ENCODE peak calls at places on chromosomes 7 and 10, in seven cellular contexts. J is AG04450, G is body of pancreas, O is heart right ventricle, I is psoas muscle, D is uterus, T is adrenal gland. S is an unnamed sample.

GRCh38 chr7:34260282-34260681 is 354.9 kb downstream of the BMPER start:
- DNase-seq in J (peak), G (no peak), O (no peak), I (no peak), D (no peak), T (no peak), S (no peak)

GRCh38 chr10:15718495-15719061 is 1.1 kb downstream of the ITGA8 start:
- DNase-seq in J (no peak), G (no peak), O (no peak), I (no peak), D (no peak), T (no peak), S (no peak)

GRCh38 chr10:44696496-44696895 is 214.6 kb upstream of the TMEM72 start:
- DNase-seq in J (no peak), G (no peak), O (no peak), I (no peak), D (peak), T (no peak), S (no peak)

GRCh38 chr10:59907918-59908807 is 1.8 kb upstream of the CCDC6 start:
- DNase-seq in J (peak), G (peak), O (no peak), I (peak), D (peak), T (peak), S (no peak)

GRCh38 chr7:16492513-16493062 is 27.1 kb upstream of the SOSTDC1 start:
- DNase-seq in J (peak), G (no peak), O (no peak), I (no peak), D (no peak), T (no peak), S (no peak)

GRCh38 chr10:29691564-29692064 is 56.8 kb upstream of the SVIL start:
- DNase-seq in J (no peak), G (no peak), O (no peak), I (no peak), D (peak), T (no peak), S (peak)

GRCh38 chr10:2119316-2119715 is 382.0 kb upstream of the ADARB2 start:
- DNase-seq in J (no peak), G (no peak), O (no peak), I (no peak), D (no peak), T (no peak), S (no peak)

GRCh38 chr7:110875346-110875745 is 215.6 kb upstream of the LRRN3 start:
- DNase-seq in J (no peak), G (no peak), O (no peak), I (no peak), D (no peak), T (no peak), S (no peak)

GRCh38 chr7:55325371-55325792 is 39.8 kb upstream of the LANCL2 start:
- DNase-seq in J (peak), G (peak), O (peak), I (peak), D (no peak), T (peak), S (no peak)

GRCh38 chr10:60208676-60209269 is 180.9 kb downstream of the ANK3 start:
- DNase-seq in J (peak), G (no peak), O (no peak), I (no peak), D (no peak), T (no peak), S (no peak)

GRCh38 chr10:102975483-102976057 is 57.5 kb downstream of the CNNM2 start:
- DNase-seq in J (no peak), G (no peak), O (no peak), I (no peak), D (no peak), T (no peak), S (no peak)

GRCh38 chr10:133388973-133389818 is 4.8 kb upstream of the MTG1 start:
- DNase-seq in J (no peak), G (no peak), O (no peak), I (no peak), D (peak), T (no peak), S (no peak)

GRCh38 chr7:7773334-7774308 is 55.2 kb upstream of the RPA3 start:
- DNase-seq in J (no peak), G (no peak), O (no peak), I (no peak), D (no peak), T (no peak), S (no peak)

GRCh38 chr7:39880556-39880955 is 69.5 kb upstream of the CDK13 start:
- DNase-seq in J (no peak), G (no peak), O (no peak), I (no peak), D (no peak), T (no peak), S (no peak)

GRCh38 chr10:52525761-52526160 is 211.7 kb downstream of the DKK1 start:
- DNase-seq in J (peak), G (no peak), O (no peak), I (no peak), D (no peak), T (no peak), S (no peak)

GRCh38 chr10:125200396-125200795 is 40.0 kb upstream of the CTBP2 start:
- DNase-seq in J (no peak), G (no peak), O (no peak), I (no peak), D (no peak), T (no peak), S (no peak)

GRCh38 chr7:6636741-6637543 is at the start of gene ZNF316:
- DNase-seq in J (no peak), G (peak), O (peak), I (peak), D (peak), T (peak), S (peak)

GRCh38 chr7:112550468-112551060 is 69.8 kb downstream of the LSMEM1 start:
- DNase-seq in J (peak), G (peak), O (no peak), I (no peak), D (no peak), T (peak), S (peak)

GRCh38 chr10:61642692-61643091 is 20.0 kb upstream of the CABCOCO1 start:
- DNase-seq in J (no peak), G (no peak), O (no peak), I (no peak), D (no peak), T (no peak), S (no peak)

GRCh38 chr7:69002416-69002815 is 595.9 kb upstream of the AUTS2 start:
- DNase-seq in J (no peak), G (no peak), O (no peak), I (no peak), D (no peak), T (no peak), S (no peak)

GRCh38 chr10:124586142-124586541 is 124.5 kb downstream of the LHPP start:
- DNase-seq in J (no peak), G (no peak), O (no peak), I (no peak), D (no peak), T (no peak), S (peak)

GRCh38 chr7:74417419-74417971 is 36.2 kb upstream of the GTF2IRD1 start:
- DNase-seq in J (no peak), G (peak), O (peak), I (peak), D (peak), T (peak), S (peak)

GRCh38 chr7:20064974-20065862 is 152.0 kb downstream of the MACC1 start:
- DNase-seq in J (peak), G (no peak), O (no peak), I (no peak), D (peak), T (no peak), S (no peak)

GRCh38 chr7:42606217-42606905 is 305.5 kb downstream of the C7orf25 start:
- DNase-seq in J (no peak), G (no peak), O (no peak), I (no peak), D (no peak), T (no peak), S (no peak)

GRCh38 chr7:108142675-108143259 is 12.6 kb upstream of the LAMB4 start:
- DNase-seq in J (no peak), G (no peak), O (no peak), I (no peak), D (no peak), T (no peak), S (no peak)

GRCh38 chr10:79018591-79019011 is 50.2 kb upstream of the ZMIZ1 start:
- DNase-seq in J (peak), G (no peak), O (no peak), I (peak), D (peak), T (no peak), S (no peak)

GRCh38 chr7:538764-539685 is 19.4 kb upstream of the PDGFA start:
- DNase-seq in J (no peak), G (no peak), O (peak), I (no peak), D (no peak), T (no peak), S (no peak)

GRCh38 chr7:44244282-44244681 is 43.5 kb downstream of the YKT6 start:
- DNase-seq in J (no peak), G (peak), O (no peak), I (no peak), D (no peak), T (no peak), S (peak)

DNA sequence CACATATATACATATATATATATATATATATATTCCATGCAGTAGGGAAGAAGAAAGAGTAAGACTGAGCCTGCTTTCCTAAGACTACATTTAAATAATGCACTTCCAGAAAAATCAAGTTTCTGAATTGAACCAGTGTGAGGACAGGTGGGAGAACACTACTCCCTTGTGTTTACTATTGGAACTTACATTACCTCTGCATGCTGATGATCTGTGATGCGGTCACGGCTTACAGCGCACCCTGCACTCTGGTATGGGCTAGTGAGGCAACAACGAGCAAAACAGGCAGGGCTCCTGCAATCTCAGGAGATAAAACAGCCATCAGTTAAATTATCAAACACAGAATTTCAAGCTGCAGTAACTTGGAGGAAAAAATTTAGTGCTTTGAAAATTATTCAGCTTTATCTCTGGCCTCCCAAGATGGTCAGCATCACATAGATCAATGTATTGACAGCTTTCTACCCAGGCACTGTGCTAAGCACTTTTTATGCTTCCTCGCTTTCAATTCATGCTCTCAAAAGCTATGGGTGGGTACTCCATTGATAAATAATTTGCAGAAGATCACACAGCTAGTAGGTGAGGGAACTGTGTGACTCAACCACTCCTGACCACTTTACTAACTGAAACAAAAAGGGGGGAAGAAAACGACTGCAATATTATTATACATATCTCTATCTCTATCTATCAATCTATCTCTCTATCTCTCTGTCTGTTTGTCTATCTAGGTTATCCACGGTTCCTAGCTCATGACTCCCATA is 20.5 kb upstream of the SLC16A12 start:
- DNase-seq in J (no peak), G (peak), O (no peak), I (no peak), D (no peak), T (no peak), S (no peak)
- TF ChIP-seq CTCF in J (peak), G (no peak), O (peak), I (no peak), D (no peak), T (no peak), S (no peak)

GRCh38 chr7:131505636-131506557 is 50.5 kb downstream of the PODXL start:
- DNase-seq in J (no peak), G (peak), O (no peak), I (no peak), D (no peak), T (no peak), S (no peak)

GRCh38 chr7:131506597-131506996 is 49.8 kb downstream of the PODXL start:
- DNase-seq in J (no peak), G (peak), O (no peak), I (no peak), D (no peak), T (no peak), S (peak)

GRCh38 chr7:131509087-131509486 is 47.3 kb downstream of the PODXL start:
- DNase-seq in J (no peak), G (peak), O (no peak), I (no peak), D (no peak), T (no peak), S (no peak)

GRCh38 chr7:131509781-131510180 is 46.6 kb downstream of the PODXL start:
- DNase-seq in J (no peak), G (no peak), O (no peak), I (no peak), D (no peak), T (no peak), S (no peak)

GRCh38 chr7:131507592-131508331 is 48.7 kb downstream of the PODXL start:
- DNase-seq in J (peak), G (peak), O (peak), I (peak), D (peak), T (peak), S (peak)
- H3K27ac ChIP-seq in J (peak), G (peak), O (no peak), I (no peak), D (peak), T (no peak), S (no peak)

GRCh38 chr7:121440857-121441503 is 44.9 kb upstream of the FAM3C start:
- DNase-seq in J (no peak), G (peak), O (no peak), I (no peak), D (no peak), T (no peak), S (no peak)

GRCh38 chr7:121437470-121437869 is 41.4 kb upstream of the FAM3C start:
- DNase-seq in J (no peak), G (no peak), O (no peak), I (no peak), D (no peak), T (no peak), S (no peak)

GRCh38 chr7:121436136-121436535 is 40.0 kb upstream of the FAM3C start:
- DNase-seq in J (no peak), G (no peak), O (no peak), I (no peak), D (no peak), T (no peak), S (no peak)

GRCh38 chr7:121433775-121434174 is 37.7 kb upstream of the FAM3C start:
- DNase-seq in J (no peak), G (no peak), O (no peak), I (no peak), D (no peak), T (no peak), S (no peak)

DNA sequence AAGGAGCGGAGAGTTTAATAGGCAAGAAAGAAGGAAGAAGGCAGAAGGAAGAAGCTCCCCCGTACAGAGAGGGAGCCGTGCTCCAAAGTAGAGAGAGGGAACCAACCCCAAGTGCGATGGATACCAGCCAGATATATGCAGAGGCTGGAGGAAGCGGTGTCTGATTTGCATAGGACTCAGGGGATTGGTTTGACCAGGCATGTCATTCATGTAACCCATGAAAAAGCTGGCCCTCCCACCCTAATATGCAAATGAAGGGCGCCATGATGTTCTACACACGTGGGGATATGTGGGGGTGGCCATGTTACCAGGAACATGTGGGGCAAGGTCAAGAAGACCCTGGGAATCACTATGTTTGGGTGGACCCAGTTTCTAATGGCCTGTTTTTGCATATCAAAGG is 40.6 kb upstream of the FAM3C start:
- DNase-seq in J (no peak), G (no peak), O (no peak), I (no peak), D (no peak), T (no peak), S (no peak)
- H3K4me3 ChIP-seq in J (no peak), G (no peak), O (no peak), I (no peak), D (no peak), T (no peak), S (no peak)

GRCh38 chr7:79909124-79909641 is 225.4 kb upstream of the GNAI1 start:
- DNase-seq in J (no peak), G (no peak), O (no peak), I (no peak), D (no peak), T (no peak), S (no peak)
- TF ChIP-seq CTCF in J (no peak), G (no peak), O (no peak), I (no peak), D (no peak), T (no peak), S (no peak)

GRCh38 chr10:34526758-34527730 is 288.1 kb downstream of the PARD3 start:
- DNase-seq in J (peak), G (no peak), O (no peak), I (no peak), D (no peak), T (peak), S (no peak)
- H3K27ac ChIP-seq in J (peak), G (no peak), O (peak), I (peak), D (no peak), T (peak), S (no peak)

GRCh38 chr7:101127460-101128039 is 646 bp downstream of the SERPINE1 start:
- DNase-seq in J (no peak), G (no peak), O (no peak), I (no peak), D (no peak), T (no peak), S (no peak)
- H3K4me3 ChIP-seq in J (peak), G (no peak), O (peak), I (peak), D (no peak), T (no peak), S (no peak)

GRCh38 chr7:64310426-64310825 is 3.3 kb upstream of the ZNF736 start:
- DNase-seq in J (no peak), G (no peak), O (no peak), I (no peak), D (no peak), T (no peak), S (no peak)

GRCh38 chr7:64312826-64313225 is 935 bp upstream of the ZNF736 start:
- DNase-seq in J (no peak), G (no peak), O (peak), I (no peak), D (no peak), T (peak), S (no peak)

GRCh38 chr7:64308019-64308275 is 5.8 kb upstream of the ZNF736 start:
- DNase-seq in J (no peak), G (peak), O (no peak), I (no peak), D (no peak), T (peak), S (no peak)

GRCh38 chr7:64307254-64308018 is 6.3 kb upstream of the ZNF736 start:
- DNase-seq in J (peak), G (peak), O (peak), I (peak), D (peak), T (peak), S (peak)
- TF ChIP-seq CTCF in J (no peak), G (no peak), O (peak), I (no peak), D (no peak), T (no peak), S (no peak)

GRCh38 chr10:110698782-110699201 is 54.7 kb downstream of the RBM20 start:
- DNase-seq in J (no peak), G (no peak), O (peak), I (peak), D (no peak), T (no peak), S (no peak)
- H3K27ac ChIP-seq in J (no peak), G (no peak), O (peak), I (peak), D (no peak), T (no peak), S (no peak)

GRCh38 chr10:97320480-97321031 is 1.5 kb downstream of the FRAT1 start:
- DNase-seq in J (no peak), G (peak), O (peak), I (no peak), D (no peak), T (peak), S (no peak)

GRCh38 chr10:97319671-97320479 is 804 bp downstream of the FRAT1 start:
- DNase-seq in J (no peak), G (peak), O (peak), I (peak), D (no peak), T (peak), S (peak)

GRCh38 chr10:97321032-97321806 is 2.1 kb downstream of the FRAT1 start:
- DNase-seq in J (no peak), G (peak), O (peak), I (peak), D (no peak), T (peak), S (no peak)

GRCh38 chr10:97318772-97319651 is at the start of gene FRAT1:
- DNase-seq in J (peak), G (peak), O (peak), I (peak), D (peak), T (peak), S (peak)

DNA sequence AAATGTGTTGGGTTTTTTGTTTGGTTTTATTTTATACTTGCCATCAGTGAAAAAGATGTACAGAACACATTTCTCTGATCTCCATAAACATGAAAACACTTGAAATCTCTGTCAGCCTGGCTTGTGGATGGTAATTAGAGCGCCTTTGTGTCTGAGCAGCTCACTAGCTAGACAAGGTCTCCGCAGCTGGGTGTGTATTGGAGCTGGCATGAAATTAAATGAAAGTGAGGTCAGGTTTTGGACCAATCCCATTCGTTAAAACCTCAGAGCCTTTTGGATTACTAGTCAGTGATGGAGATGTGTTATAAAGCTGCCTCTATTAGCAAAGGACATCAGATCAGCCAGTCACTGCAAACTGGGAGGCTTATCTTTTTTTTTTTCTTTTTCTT is 2.7 kb downstream of the FRAT1 start:
- DNase-seq in J (no peak), G (no peak), O (no peak), I (no peak), D (no peak), T (no peak), S (no peak)
- H3K4me3 ChIP-seq in J (no peak), G (no peak), O (no peak), I (peak), D (no peak), T (no peak), S (no peak)

GRCh38 chr7:24057243-24057642 is 226.7 kb upstream of the NPY start:
- DNase-seq in J (no peak), G (no peak), O (no peak), I (no peak), D (no peak), T (no peak), S (no peak)
- TF ChIP-seq CTCF in J (peak), G (no peak), O (no peak), I (no peak), D (no peak), T (no peak), S (peak)